ENCODE peak calls at places on chromosome 3, in eight cellular contexts. Y is NCI-H524; C is retina; L is left ventricle myocardium inferior; X is lung microvascular endothelial cell; U is activated CD4-positive, CD25-positive, alpha-beta regulatory T cell treated with anti-CD3 and anti-CD28 coated beads, Interleukin-2, amount 50 U/mL, for 72 hours; N is fibroblast of lung; M is neuronal stem cell. B is an unnamed sample.

GRCh38 chr3:107265526-107265925 is 111.7 kb upstream of the CCDC54 start:
- DNase-seq in U (no peak), C (no peak), Y (no peak), N (no peak), X (no peak), M (no peak), L (no peak), B (no peak)

GRCh38 chr3:174440350-174440716 is 418.8 kb upstream of the NAALADL2 start:
- DNase-seq in N (peak), X (peak), L (no peak), C (no peak), U (no peak), M (no peak), Y (peak), B (peak)

GRCh38 chr3:69541059-69541471 is 155.2 kb upstream of the FRMD4B start:
- DNase-seq in N (peak), M (peak), Y (peak), L (no peak), U (no peak), X (peak), C (peak), B (no peak)

GRCh38 chr3:53162672-53163458 is 1.9 kb downstream of the PRKCD start:
- DNase-seq in Y (no peak), C (peak), M (no peak), L (no peak), U (no peak), N (no peak), X (no peak), B (peak)

GRCh38 chr3:72516361-72516760 is 331.9 kb downstream of the SHQ1 start:
- DNase-seq in U (no peak), C (no peak), X (no peak), L (no peak), Y (no peak), M (no peak), N (no peak), B (no peak)

GRCh38 chr3:14537590-14538450 is 2.3 kb downstream of the GRIP2 start:
- DNase-seq in C (no peak), M (no peak), X (no peak), L (peak), Y (no peak), N (no peak), U (peak), B (no peak)

GRCh38 chr3:188734395-188734794 is 437.4 kb upstream of the TPRG1 start:
- DNase-seq in U (no peak), X (peak), L (no peak), M (no peak), N (no peak), C (no peak), Y (peak), B (no peak)

GRCh38 chr3:4043867-4044575 is 244.8 kb downstream of the LRRN1 start:
- DNase-seq in X (no peak), C (no peak), M (no peak), N (no peak), Y (no peak), L (no peak), U (no peak), B (no peak)

GRCh38 chr3:104810896-104811295 is 555.8 kb upstream of the ALCAM start:
- DNase-seq in Y (no peak), M (no peak), C (no peak), X (no peak), N (no peak), L (no peak), U (no peak), B (no peak)

GRCh38 chr3:146542179-146542578 is 2.2 kb downstream of the PLSCR1 start:
- DNase-seq in N (peak), X (no peak), U (no peak), Y (no peak), L (no peak), M (no peak), C (no peak), B (peak)

GRCh38 chr3:14203521-14204079 is 25.0 kb downstream of the LSM3 start:
- DNase-seq in N (peak), L (no peak), C (peak), X (peak), M (peak), Y (peak), U (no peak), B (peak)

GRCh38 chr3:9194509-9195184 is 54.8 kb downstream of the SRGAP3 start:
- DNase-seq in L (no peak), X (no peak), C (no peak), U (no peak), M (no peak), Y (no peak), N (no peak), B (no peak)

GRCh38 chr3:177647876-177648275 is 450.6 kb upstream of the TBL1XR1 start:
- DNase-seq in Y (no peak), N (no peak), X (no peak), U (no peak), L (no peak), C (no peak), M (no peak), B (no peak)

GRCh38 chr3:149815318-149815717 is 2.3 kb downstream of the RNF13 start:
- DNase-seq in N (no peak), Y (no peak), M (no peak), L (no peak), X (no peak), C (no peak), U (no peak), B (no peak)

GRCh38 chr3:95387242-95388021 is 1324.6 kb downstream of the NSUN3 start:
- DNase-seq in X (no peak), C (no peak), Y (no peak), U (no peak), L (no peak), N (no peak), M (no peak), B (no peak)

GRCh38 chr3:27658741-27659140 is 63.4 kb downstream of the EOMES start:
- DNase-seq in L (no peak), X (no peak), C (no peak), Y (no peak), M (no peak), U (no peak), N (no peak), B (no peak)

GRCh38 chr3:72230774-72231379 is 445.9 kb upstream of the PROK2 start:
- DNase-seq in U (no peak), C (no peak), Y (no peak), N (peak), M (no peak), L (no peak), X (no peak), B (no peak)

GRCh38 chr3:171142985-171143384 is 116.5 kb upstream of the SLC2A2 start:
- DNase-seq in U (no peak), M (no peak), N (peak), Y (peak), L (no peak), C (no peak), X (no peak), B (no peak)

GRCh38 chr3:52091566-52092290 is 35.4 kb upstream of the DUSP7 start:
- DNase-seq in C (no peak), L (peak), U (no peak), N (peak), X (no peak), Y (peak), M (no peak), B (peak)

GRCh38 chr3:128067481-128067880 is 15.2 kb downstream of the SEC61A1 start:
- DNase-seq in Y (peak), C (no peak), M (no peak), L (no peak), U (no peak), N (no peak), X (no peak), B (no peak)

GRCh38 chr3:140342668-140343067 is 335.2 kb upstream of the TRIM42 start:
- DNase-seq in N (no peak), L (no peak), X (no peak), U (no peak), C (no peak), Y (peak), M (no peak), B (no peak)

GRCh38 chr3:100463002-100463401 is 29.4 kb upstream of the TMEM45A start:
- DNase-seq in M (peak), X (peak), Y (peak), C (peak), U (no peak), L (no peak), N (peak), B (peak)

GRCh38 chr3:101849714-101850326 is 506 bp downstream of the NFKBIZ start:
- DNase-seq in Y (peak), M (peak), N (no peak), U (peak), X (peak), C (peak), L (peak), B (peak)

GRCh38 chr3:56593455-56594158 is 36.6 kb downstream of the CCDC66 start:
- DNase-seq in X (no peak), U (no peak), L (no peak), Y (peak), M (no peak), N (no peak), C (no peak), B (no peak)

GRCh38 chr3:45002139-45002660 is 23.9 kb upstream of the CLEC3B start:
- DNase-seq in L (no peak), X (no peak), U (no peak), C (no peak), N (no peak), M (no peak), Y (no peak), B (no peak)

B was measured in cardiac muscle cell.